ENCODE peak calls at places on chromosomes 5 and 9, in seven cellular contexts. L is NCI-H187 treated with DMSO at 0.1 percent for 48 hours; Q is heart right ventricle; S is MV-4-11; G is amniotic stem cell; K is kidney epithelial cell; J is activated T-helper 1 cell treated with anti-CD3 and anti-CD28 coated beads, Interleukin-2, amount 50 U/mL, for 16 hours. I is an unnamed sample.

GRCh38 chr5:150670275-150670960 is 9.4 kb downstream of the MYOZ3 start:
- DNase-seq in J (no peak), L (no peak), K (no peak), Q (no peak), S (no peak), G (no peak), I (no peak)

GRCh38 chr9:21549251-21549765 is 67.2 kb upstream of the IFNE start:
- DNase-seq in L (no peak), Q (no peak), G (peak; percentile 82), J (no peak), S (no peak), K (peak; percentile 62), I (no peak)

GRCh38 chr9:131398204-131398603 is 4.3 kb downstream of the PRRC2B start:
- DNase-seq in K (no peak), J (peak; percentile 38), G (no peak), S (peak; percentile 22), Q (peak; percentile 19), L (no peak), I (no peak)

GRCh38 chr9:21933865-21934264 is 60.3 kb downstream of the CDKN2A start:
- DNase-seq in L (no peak), G (no peak), J (no peak), Q (no peak), S (peak; percentile 82), K (no peak), I (no peak)

GRCh38 chr5:173434270-173434669 is 106.1 kb upstream of the STC2 start:
- DNase-seq in L (no peak), G (no peak), J (no peak), K (no peak), Q (no peak), S (no peak), I (no peak)

GRCh38 chr9:87748895-87749294 is 23.0 kb downstream of the CTSL start:
- DNase-seq in Q (no peak), G (no peak), S (no peak), J (no peak), L (no peak), K (no peak), I (no peak)

GRCh38 chr9:128683340-128684064 is 5.5 kb upstream of the SET start:
- DNase-seq in L (no peak), J (no peak), G (no peak), S (peak; percentile 29), K (no peak), Q (peak; percentile 42), I (peak; percentile 80)

GRCh38 chr9:84702469-84702868 is 32.9 kb downstream of the NTRK2 start:
- DNase-seq in L (no peak), K (no peak), J (no peak), G (no peak), Q (no peak), S (no peak), I (no peak)

GRCh38 chr9:91659529-91660294 is 236.1 kb upstream of the NFIL3 start:
- DNase-seq in Q (no peak), K (no peak), L (no peak), S (no peak), G (peak; percentile 18), J (no peak), I (no peak)

GRCh38 chr5:173295796-173296195 is 32.4 kb downstream of the STC2 start:
- DNase-seq in Q (no peak), L (no peak), S (no peak), J (no peak), K (no peak), G (no peak), I (no peak)

GRCh38 chr5:150245111-150245789 is 44.3 kb downstream of the CAMK2A start:
- DNase-seq in K (no peak), S (no peak), J (no peak), L (no peak), G (no peak), Q (peak; percentile 73), I (no peak)

GRCh38 chr9:97820373-97820772 is 32.7 kb upstream of the FOXE1 start:
- DNase-seq in K (no peak), Q (no peak), J (no peak), L (no peak), S (no peak), G (no peak), I (no peak)

I was measured in suprapubic skin.